ENCODE peak calls at places on chromosomes 2 and 18, in eight cellular contexts. Q is GM13977, N is posterior vena cava, B is NCI-H82, K is heart left ventricle, I is upper lobe of right lung, V is Daoy, F is substantia nigra. W is an unnamed sample.
A peak's percentile ranks its signal among the peaks of the same experiment; 100 is the strongest.

GRCh38 chr2:106053116-106053515 is 141.0 kb downstream of the UXS1 start:
- DNase-seq in I (no peak), V (peak; percentile 65), F (no peak), K (no peak), Q (no peak), B (no peak), N (no peak), W (no peak)

GRCh38 chr2:215540646-215541045 is 104.8 kb upstream of the FN1 start:
- DNase-seq in K (no peak), N (no peak), Q (no peak), F (no peak), B (no peak), I (no peak), V (peak; percentile 76), W (no peak)

GRCh38 chr18:12741351-12741750 is 38.5 kb downstream of the PSMG2 start:
- DNase-seq in Q (no peak), K (no peak), V (peak; percentile 74), I (no peak), N (no peak), F (no peak), B (no peak), W (no peak)

GRCh38 chr2:241966671-241967070 is 97.1 kb downstream of the RTP5 start:
- DNase-seq in K (no peak), V (no peak), F (no peak), I (no peak), N (peak; percentile 5), B (no peak), Q (no peak), W (no peak)

GRCh38 chr2:16151281-16151570 is 210.9 kb downstream of the MYCN start:
- DNase-seq in B (no peak), F (no peak), I (no peak), K (no peak), V (no peak), N (no peak), Q (no peak), W (no peak)

GRCh38 chr2:203890733-203891132 is 23.2 kb downstream of the CTLA4 start:
- DNase-seq in K (no peak), I (no peak), B (no peak), Q (no peak), F (no peak), V (no peak), N (no peak), W (no peak)

GRCh38 chr2:44549099-44549471 is 187.3 kb downstream of the CAMKMT start:
- DNase-seq in B (no peak), F (no peak), I (no peak), K (no peak), V (peak; percentile 72), Q (no peak), N (no peak), W (no peak)

GRCh38 chr2:38167968-38168350 is 92.0 kb upstream of the CYP1B1 start:
- DNase-seq in K (no peak), N (no peak), V (no peak), I (no peak), B (no peak), Q (no peak), F (no peak), W (no peak)

GRCh38 chr2:166382-166781 is 97.5 kb downstream of the SH3YL1 start:
- DNase-seq in Q (no peak), N (no peak), B (no peak), V (no peak), F (no peak), I (no peak), K (no peak), W (no peak)

GRCh38 chr18:21241224-21242131 is 554 bp upstream of the GREB1L start:
- DNase-seq in N (no peak), V (no peak), K (no peak), F (no peak), I (no peak), B (peak; percentile 52), Q (peak; percentile 24), W (peak; percentile 20)